ENCODE peak calls at places on chromosomes 3 and 15, in nine cellular contexts. One of them, this sample, is unnamed.

GRCh38 chr15:43135351-43135750 is 2.0 kb downstream of the TMEM62 start:
- DNase-seq in cardiac fibroblast: no peak
- DNase-seq in GM12865: no peak
- DNase-seq in BJ: no peak
- DNase-seq in astrocyte of the spinal cord: no peak
- DNase-seq in A549: no peak
- DNase-seq in tibial nerve: no peak
- DNase-seq in heart right ventricle: no peak
- DNase-seq in astrocyte of the cerebellum: no peak
- DNase-seq in this sample: no peak

GRCh38 chr3:87771338-87772059 is 287.3 kb downstream of the CGGBP1 start:
- DNase-seq in A549: peak
- DNase-seq in BJ: no peak
- DNase-seq in cardiac fibroblast: peak
- DNase-seq in astrocyte of the spinal cord: no peak
- DNase-seq in astrocyte of the cerebellum: no peak
- DNase-seq in heart right ventricle: peak
- DNase-seq in GM12865: peak
- DNase-seq in tibial nerve: no peak
- DNase-seq in this sample: peak

GRCh38 chr15:32966512-32966911 is 228.0 kb downstream of the FMN1 start:
- DNase-seq in astrocyte of the spinal cord: no peak
- DNase-seq in heart right ventricle: no peak
- DNase-seq in tibial nerve: no peak
- DNase-seq in A549: no peak
- DNase-seq in GM12865: no peak
- DNase-seq in cardiac fibroblast: no peak
- DNase-seq in BJ: no peak
- DNase-seq in astrocyte of the cerebellum: no peak
- DNase-seq in this sample: no peak

GRCh38 chr15:82315519-82316246 is 33.6 kb downstream of the GOLGA6L10 start:
- DNase-seq in cardiac fibroblast: no peak
- DNase-seq in heart right ventricle: peak
- DNase-seq in A549: no peak
- DNase-seq in GM12865: no peak
- DNase-seq in tibial nerve: no peak
- DNase-seq in astrocyte of the cerebellum: no peak
- DNase-seq in BJ: no peak
- DNase-seq in astrocyte of the spinal cord: no peak
- DNase-seq in this sample: no peak

GRCh38 chr15:78263351-78263781 is 996 bp upstream of the DNAJA4 start:
- DNase-seq in astrocyte of the spinal cord: no peak
- DNase-seq in GM12865: no peak
- DNase-seq in BJ: no peak
- DNase-seq in cardiac fibroblast: no peak
- DNase-seq in astrocyte of the cerebellum: no peak
- DNase-seq in heart right ventricle: no peak
- DNase-seq in A549: no peak
- DNase-seq in tibial nerve: no peak
- DNase-seq in this sample: no peak

GRCh38 chr3:196189608-196190347 is 21.4 kb downstream of the ZDHHC19 start:
- DNase-seq in BJ: no peak
- DNase-seq in heart right ventricle: no peak
- DNase-seq in A549: no peak
- DNase-seq in GM12865: no peak
- DNase-seq in tibial nerve: no peak
- DNase-seq in cardiac fibroblast: no peak
- DNase-seq in astrocyte of the spinal cord: no peak
- DNase-seq in astrocyte of the cerebellum: no peak
- DNase-seq in this sample: no peak

GRCh38 chr15:100570282-100570681 is 31.7 kb downstream of the LINS1 start:
- DNase-seq in BJ: no peak
- DNase-seq in GM12865: no peak
- DNase-seq in tibial nerve: no peak
- DNase-seq in astrocyte of the spinal cord: no peak
- DNase-seq in astrocyte of the cerebellum: no peak
- DNase-seq in cardiac fibroblast: peak
- DNase-seq in heart right ventricle: no peak
- DNase-seq in A549: no peak
- DNase-seq in this sample: no peak

GRCh38 chr15:70262591-70263274 is 165.0 kb upstream of the TLE3 start:
- DNase-seq in astrocyte of the spinal cord: no peak
- DNase-seq in heart right ventricle: no peak
- DNase-seq in astrocyte of the cerebellum: no peak
- DNase-seq in A549: no peak
- DNase-seq in cardiac fibroblast: no peak
- DNase-seq in BJ: no peak
- DNase-seq in tibial nerve: no peak
- DNase-seq in GM12865: no peak
- DNase-seq in this sample: no peak

GRCh38 chr3:161689699-161690098 is 193.1 kb downstream of the OTOL1 start:
- DNase-seq in cardiac fibroblast: no peak
- DNase-seq in A549: no peak
- DNase-seq in astrocyte of the spinal cord: no peak
- DNase-seq in GM12865: no peak
- DNase-seq in tibial nerve: no peak
- DNase-seq in astrocyte of the cerebellum: no peak
- DNase-seq in heart right ventricle: no peak
- DNase-seq in BJ: no peak
- DNase-seq in this sample: no peak

GRCh38 chr15:30882861-30883433 is 20.8 kb upstream of the FAN1 start:
- DNase-seq in BJ: no peak
- DNase-seq in A549: no peak
- DNase-seq in astrocyte of the spinal cord: no peak
- DNase-seq in cardiac fibroblast: no peak
- DNase-seq in heart right ventricle: no peak
- DNase-seq in tibial nerve: no peak
- DNase-seq in astrocyte of the cerebellum: no peak
- DNase-seq in GM12865: no peak
- DNase-seq in this sample: no peak

GRCh38 chr15:34810455-34811146 is 15.3 kb upstream of the ACTC1 start:
- DNase-seq in astrocyte of the cerebellum: peak
- DNase-seq in heart right ventricle: no peak
- DNase-seq in astrocyte of the spinal cord: peak
- DNase-seq in tibial nerve: no peak
- DNase-seq in A549: peak
- DNase-seq in cardiac fibroblast: peak
- DNase-seq in GM12865: no peak
- DNase-seq in BJ: peak
- DNase-seq in this sample: peak

GRCh38 chr15:73956276-73957086 is 30.2 kb downstream of the LOXL1 start:
- DNase-seq in astrocyte of the spinal cord: peak
- DNase-seq in astrocyte of the cerebellum: peak
- DNase-seq in GM12865: no peak
- DNase-seq in A549: peak
- DNase-seq in heart right ventricle: no peak
- DNase-seq in cardiac fibroblast: peak
- DNase-seq in BJ: peak
- DNase-seq in tibial nerve: no peak
- DNase-seq in this sample: peak

GRCh38 chr3:101281616-101282015 is 38.8 kb downstream of the IMPG2 start:
- DNase-seq in tibial nerve: no peak
- DNase-seq in heart right ventricle: no peak
- DNase-seq in astrocyte of the cerebellum: no peak
- DNase-seq in BJ: no peak
- DNase-seq in astrocyte of the spinal cord: peak
- DNase-seq in cardiac fibroblast: no peak
- DNase-seq in GM12865: no peak
- DNase-seq in A549: no peak
- DNase-seq in this sample: no peak

GRCh38 chr3:12574656-12575055 is 17.8 kb downstream of the MKRN2 start:
- DNase-seq in GM12865: no peak
- DNase-seq in heart right ventricle: no peak
- DNase-seq in astrocyte of the spinal cord: no peak
- DNase-seq in A549: no peak
- DNase-seq in tibial nerve: no peak
- DNase-seq in cardiac fibroblast: no peak
- DNase-seq in BJ: no peak
- DNase-seq in astrocyte of the cerebellum: no peak
- DNase-seq in this sample: no peak

GRCh38 chr3:15280853-15281532 is 51.4 kb downstream of the SH3BP5 start:
- DNase-seq in astrocyte of the cerebellum: no peak
- DNase-seq in cardiac fibroblast: no peak
- DNase-seq in tibial nerve: no peak
- DNase-seq in GM12865: no peak
- DNase-seq in BJ: no peak
- DNase-seq in A549: no peak
- DNase-seq in astrocyte of the spinal cord: no peak
- DNase-seq in heart right ventricle: no peak
- DNase-seq in this sample: peak

GRCh38 chr15:73691398-73691797 is 7.2 kb downstream of the CD276 start:
- DNase-seq in astrocyte of the cerebellum: no peak
- DNase-seq in astrocyte of the spinal cord: peak
- DNase-seq in A549: no peak
- DNase-seq in heart right ventricle: peak
- DNase-seq in GM12865: no peak
- DNase-seq in BJ: no peak
- DNase-seq in cardiac fibroblast: peak
- DNase-seq in tibial nerve: peak
- DNase-seq in this sample: peak

GRCh38 chr3:100165926-100166550 is 51.7 kb upstream of the FILIP1L start:
- DNase-seq in cardiac fibroblast: no peak
- DNase-seq in A549: no peak
- DNase-seq in tibial nerve: no peak
- DNase-seq in astrocyte of the cerebellum: no peak
- DNase-seq in heart right ventricle: no peak
- DNase-seq in BJ: no peak
- DNase-seq in GM12865: no peak
- DNase-seq in astrocyte of the spinal cord: no peak
- DNase-seq in this sample: no peak
- H3K4me3 ChIP-seq in cardiac fibroblast: no peak
- H3K4me3 ChIP-seq in A549: no peak
- H3K4me3 ChIP-seq in tibial nerve: no peak
- H3K4me3 ChIP-seq in astrocyte of the cerebellum: no peak
- H3K4me3 ChIP-seq in heart right ventricle: no peak
- H3K4me3 ChIP-seq in BJ: no peak
- H3K4me3 ChIP-seq in GM12865: no peak
- H3K4me3 ChIP-seq in astrocyte of the spinal cord: no peak
- H3K4me3 ChIP-seq in this sample: no peak

GRCh38 chr3:52385157-52385556 is 59.7 kb downstream of the SEMA3G start:
- DNase-seq in tibial nerve: no peak
- DNase-seq in GM12865: peak
- DNase-seq in cardiac fibroblast: peak
- DNase-seq in heart right ventricle: no peak
- DNase-seq in astrocyte of the spinal cord: peak
- DNase-seq in A549: peak
- DNase-seq in astrocyte of the cerebellum: no peak
- DNase-seq in BJ: no peak
- DNase-seq in this sample: peak
- TF ChIP-seq CTCF in tibial nerve: no peak
- TF ChIP-seq CTCF in GM12865: peak
- TF ChIP-seq CTCF in cardiac fibroblast: peak
- TF ChIP-seq CTCF in heart right ventricle: no peak
- TF ChIP-seq CTCF in astrocyte of the spinal cord: peak
- TF ChIP-seq CTCF in A549: peak
- TF ChIP-seq CTCF in astrocyte of the cerebellum: peak
- TF ChIP-seq CTCF in BJ: peak
- TF ChIP-seq CTCF in this sample: peak

DNA sequence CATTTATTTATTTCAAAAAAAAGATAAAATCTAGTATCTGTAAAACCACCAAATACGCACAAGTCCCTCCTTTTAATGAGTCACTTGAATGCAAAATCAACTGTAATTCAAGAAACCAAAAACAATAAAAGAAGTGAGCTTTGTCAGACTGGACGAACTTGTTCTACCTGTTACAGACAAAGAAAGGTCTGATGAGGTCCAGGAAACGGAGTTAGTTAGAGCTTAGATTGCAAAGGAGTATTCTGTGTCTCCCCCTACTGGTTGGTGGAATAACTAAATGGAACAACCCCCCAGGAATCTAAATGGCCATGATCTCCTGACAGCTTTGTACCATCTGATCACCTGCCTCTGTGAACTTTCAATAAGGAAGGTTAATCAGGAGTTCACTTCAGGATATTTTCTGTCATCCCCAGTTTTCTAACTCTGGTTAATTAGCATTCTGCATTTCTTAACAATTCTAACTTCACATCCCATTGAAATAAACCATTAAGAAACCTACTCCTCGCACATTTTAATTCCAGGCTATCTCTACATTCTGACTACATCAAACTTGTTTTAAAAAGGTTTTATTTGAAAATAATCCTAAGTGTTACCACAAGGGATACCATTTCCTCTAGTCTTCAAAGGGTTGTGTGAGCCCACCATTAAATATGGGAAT is 333.0 kb upstream of the SATB1 start:
- DNase-seq in GM12865: peak
- DNase-seq in BJ: no peak
- DNase-seq in A549: peak
- DNase-seq in tibial nerve: no peak
- DNase-seq in cardiac fibroblast: peak
- DNase-seq in astrocyte of the spinal cord: peak
- DNase-seq in astrocyte of the cerebellum: peak
- DNase-seq in heart right ventricle: peak
- DNase-seq in this sample: peak
- H3K4me3 ChIP-seq in GM12865: no peak
- H3K4me3 ChIP-seq in BJ: no peak
- H3K4me3 ChIP-seq in A549: no peak
- H3K4me3 ChIP-seq in tibial nerve: no peak
- H3K4me3 ChIP-seq in cardiac fibroblast: no peak
- H3K4me3 ChIP-seq in astrocyte of the spinal cord: no peak
- H3K4me3 ChIP-seq in astrocyte of the cerebellum: no peak
- H3K4me3 ChIP-seq in heart right ventricle: no peak
- H3K4me3 ChIP-seq in this sample: no peak

GRCh38 chr3:194092770-194093336 is 43.1 kb upstream of the HES1 start:
- DNase-seq in astrocyte of the spinal cord: no peak
- DNase-seq in A549: no peak
- DNase-seq in astrocyte of the cerebellum: no peak
- DNase-seq in BJ: no peak
- DNase-seq in heart right ventricle: no peak
- DNase-seq in GM12865: no peak
- DNase-seq in cardiac fibroblast: no peak
- DNase-seq in tibial nerve: no peak
- DNase-seq in this sample: no peak
- TF ChIP-seq CTCF in astrocyte of the spinal cord: no peak
- TF ChIP-seq CTCF in A549: no peak
- TF ChIP-seq CTCF in astrocyte of the cerebellum: no peak
- TF ChIP-seq CTCF in BJ: no peak
- TF ChIP-seq CTCF in heart right ventricle: no peak
- TF ChIP-seq CTCF in GM12865: no peak
- TF ChIP-seq CTCF in cardiac fibroblast: no peak
- TF ChIP-seq CTCF in tibial nerve: no peak
- TF ChIP-seq CTCF in this sample: no peak

This sample was measured in epithelial cell of esophagus.